ENCODE peak calls at places on chromosomes 11 and 22, in seven cellular contexts. B is epithelial cell of esophagus, K is psoas muscle, F is thoracic aorta, Y is AG09309, U is fibroblast of mammary gland, I is fibroblast of the aortic adventitia. P is an unnamed sample.

GRCh38 chr11:72013765-72014711 is 15.3 kb downstream of the IL18BP start:
- DNase-seq in F (no peak), U (peak), Y (no peak), I (peak), K (no peak), B (no peak), P (no peak)

GRCh38 chr11:113574586-113574985 is 99.4 kb upstream of the DRD2 start:
- DNase-seq in B (no peak), I (no peak), F (no peak), Y (no peak), K (no peak), U (no peak), P (no peak)

GRCh38 chr11:68396526-68396925 is 64.0 kb upstream of the PPP6R3 start:
- DNase-seq in I (no peak), K (peak), Y (no peak), B (no peak), F (no peak), U (no peak), P (no peak)

GRCh38 chr22:38699784-38700183 is 959 bp downstream of the JOSD1 start:
- DNase-seq in K (no peak), B (peak), U (peak), I (peak), Y (no peak), F (no peak), P (peak)

GRCh38 chr11:74449369-74449931 is 17.9 kb downstream of the KCNE3 start:
- DNase-seq in I (peak), Y (peak), K (no peak), U (peak), F (no peak), B (peak), P (peak)

GRCh38 chr11:130816516-130816915 is 99.8 kb downstream of the SNX19 start:
- DNase-seq in Y (peak), B (no peak), I (no peak), F (no peak), K (no peak), U (peak), P (no peak)

GRCh38 chr22:40401532-40401931 is 31.1 kb downstream of the SGSM3 start:
- DNase-seq in I (no peak), B (no peak), U (no peak), K (no peak), Y (no peak), F (no peak), P (no peak)

GRCh38 chr22:37064553-37064952 is 13.0 kb downstream of the KCTD17 start:
- DNase-seq in B (no peak), I (no peak), K (no peak), F (no peak), Y (no peak), U (no peak), P (no peak)

GRCh38 chr22:39773976-39774539 is 119.5 kb downstream of the ENTHD1 start:
- DNase-seq in K (no peak), I (no peak), F (no peak), B (peak), Y (no peak), U (no peak), P (no peak)

GRCh38 chr11:77661670-77662069 is 24.1 kb upstream of the CLNS1A start:
- DNase-seq in B (no peak), F (no peak), I (no peak), U (no peak), Y (no peak), K (no peak), P (no peak)

GRCh38 chr11:60634151-60634550 is 65.3 kb upstream of the MS4A8 start:
- DNase-seq in B (no peak), I (no peak), K (no peak), U (no peak), F (no peak), Y (no peak), P (no peak)

GRCh38 chr11:64718084-64718779 is 4.8 kb downstream of the NRXN2 start:
- DNase-seq in F (no peak), U (no peak), K (no peak), I (no peak), B (no peak), Y (no peak), P (no peak)

GRCh38 chr11:20127671-20128527 is 32.4 kb downstream of the DBX1 start:
- DNase-seq in U (peak), Y (no peak), F (no peak), B (peak), I (peak), K (peak), P (peak)

GRCh38 chr11:8085006-8085645 is 4.1 kb downstream of the TUB start:
- DNase-seq in K (no peak), I (no peak), Y (no peak), U (no peak), F (no peak), B (no peak), P (no peak)

GRCh38 chr22:26398741-26399153 is 30.3 kb upstream of the ASPHD2 start:
- DNase-seq in K (peak), Y (peak), F (no peak), U (peak), I (peak), B (peak), P (peak)

GRCh38 chr11:135075740-135076139 is 663.7 kb upstream of the B3GAT1 start:
- DNase-seq in U (peak), K (peak), I (peak), B (peak), Y (no peak), F (peak), P (peak)

GRCh38 chr11:57349491-57350274 is 11.5 kb downstream of the P2RX3 start:
- DNase-seq in F (no peak), B (peak), I (peak), K (peak), Y (no peak), U (peak), P (peak)

GRCh38 chr11:11789735-11790369 is 51.9 kb upstream of the USP47 start:
- DNase-seq in Y (no peak), B (peak), K (no peak), F (no peak), U (peak), I (peak), P (peak)

GRCh38 chr11:45921561-45922424 is 663 bp upstream of the LARGE2 start:
- DNase-seq in U (no peak), K (peak), I (no peak), B (no peak), F (no peak), Y (no peak), P (no peak)

GRCh38 chr11:45058344-45058743 is 88.1 kb upstream of the PRDM11 start:
- DNase-seq in Y (no peak), F (no peak), U (no peak), B (no peak), K (no peak), I (no peak), P (no peak)

GRCh38 chr11:74438681-74439080 is 28.7 kb downstream of the KCNE3 start:
- DNase-seq in B (peak), I (no peak), Y (no peak), K (no peak), U (no peak), F (no peak), P (no peak)

GRCh38 chr11:2302844-2303626 is 1.2 kb downstream of the TSPAN32 start:
- DNase-seq in Y (no peak), F (no peak), B (no peak), I (no peak), U (no peak), K (peak), P (no peak)

GRCh38 chr11:48024635-48025071 is 44.3 kb downstream of the PTPRJ start:
- DNase-seq in Y (no peak), K (peak), U (no peak), I (no peak), B (no peak), F (no peak), P (no peak)

GRCh38 chr11:2483426-2483825 is 38.6 kb downstream of the KCNQ1 start:
- DNase-seq in U (no peak), K (no peak), I (no peak), Y (no peak), F (no peak), B (no peak), P (no peak)

GRCh38 chr11:98100689-98101088 is 920.1 kb upstream of the CNTN5 start:
- DNase-seq in F (no peak), Y (no peak), U (no peak), I (no peak), B (no peak), K (no peak), P (no peak)

GRCh38 chr11:16791494-16791961 is 53.1 kb downstream of the C11orf58 start:
- DNase-seq in F (peak), B (peak), K (no peak), I (peak), U (peak), Y (peak), P (peak)

GRCh38 chr11:94768602-94769511 is 701 bp downstream of the AMOTL1 start:
- DNase-seq in B (no peak), F (no peak), I (no peak), U (no peak), K (peak), Y (no peak), P (peak)

GRCh38 chr22:40397436-40397835 is 27.0 kb downstream of the SGSM3 start:
- DNase-seq in K (no peak), F (no peak), Y (no peak), U (no peak), I (no peak), B (no peak), P (peak)

GRCh38 chr11:108906329-108906728 is 241.5 kb downstream of the DDX10 start:
- DNase-seq in Y (no peak), B (peak), U (peak), K (no peak), F (no peak), I (peak), P (peak)

GRCh38 chr11:89477175-89477574 is 14.0 kb downstream of the NOX4 start:
- DNase-seq in I (no peak), Y (no peak), F (no peak), K (no peak), U (no peak), B (peak), P (no peak)

DNA sequence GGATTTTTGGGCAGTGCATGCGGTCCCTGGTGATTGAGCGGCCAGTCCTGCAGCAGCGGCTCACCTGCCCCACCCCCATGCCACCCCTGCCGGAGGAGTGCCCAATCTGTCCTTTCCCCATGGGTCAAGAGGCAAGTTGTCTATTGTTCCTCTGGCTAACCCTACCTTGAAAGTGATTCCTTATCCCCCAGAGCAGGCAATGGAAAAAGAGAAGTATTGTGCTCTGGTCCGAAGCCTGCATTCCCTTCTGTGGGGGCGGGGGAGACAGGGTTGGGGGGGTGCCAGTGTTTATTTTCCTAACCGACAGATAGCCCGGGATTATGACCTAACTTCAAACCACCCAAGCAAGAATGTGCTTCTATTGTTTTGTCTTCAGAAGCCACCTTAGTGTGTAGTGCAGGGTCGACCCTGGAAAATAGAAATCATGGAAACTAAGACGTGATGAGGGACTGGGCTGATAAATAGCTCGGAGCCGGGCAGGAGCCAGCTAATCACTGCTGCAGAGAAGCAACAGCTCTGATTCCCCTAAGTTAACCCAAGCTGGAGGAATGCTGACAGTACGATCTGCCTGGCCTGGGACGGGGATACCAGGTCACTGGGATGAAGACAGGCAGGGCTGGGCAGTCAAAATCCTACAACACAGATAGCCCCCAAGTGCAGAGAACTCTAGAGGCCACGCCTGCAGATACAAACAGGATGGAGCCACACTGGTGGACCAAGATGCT is 38.7 kb upstream of the ATXN10 start:
- DNase-seq in I (peak), K (no peak), Y (no peak), F (no peak), U (no peak), B (no peak), P (peak)
- H3K4me3 ChIP-seq in I (no peak), K (no peak), Y (no peak), F (peak), U (no peak), B (no peak), P (no peak)

DNA sequence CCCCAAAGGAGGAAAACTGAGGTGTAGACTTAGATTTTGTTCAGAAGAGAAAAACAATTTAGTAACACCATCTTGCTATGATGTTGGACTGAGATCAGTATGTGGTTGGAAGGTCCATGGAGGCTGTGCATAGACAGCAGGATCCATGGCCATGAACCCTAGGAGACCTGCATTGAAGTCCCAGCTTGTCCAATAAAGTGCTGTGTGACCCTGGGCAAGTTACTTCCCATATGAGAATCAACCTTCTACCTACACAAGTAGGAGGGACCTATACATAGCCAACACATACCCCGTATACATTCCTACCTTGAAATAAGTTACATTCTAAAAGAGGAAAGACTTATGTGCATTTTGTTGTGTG is 27.3 kb upstream of the ZNRF3 start:
- DNase-seq in K (no peak), Y (no peak), F (no peak), U (no peak), I (no peak), B (no peak), P (no peak)
- H3K4me3 ChIP-seq in K (no peak), Y (no peak), F (no peak), U (no peak), I (no peak), B (no peak), P (no peak)

GRCh38 chr22:50192056-50192824 is 6.5 kb downstream of the TRABD start:
- DNase-seq in I (no peak), B (peak), U (peak), K (no peak), F (no peak), Y (no peak), P (no peak)

GRCh38 chr22:50189849-50190181 is 4.1 kb downstream of the TRABD start:
- DNase-seq in Y (no peak), K (no peak), I (peak), U (peak), F (no peak), B (no peak), P (no peak)

GRCh38 chr22:50189184-50189848 is 3.6 kb downstream of the TRABD start:
- DNase-seq in I (no peak), B (no peak), Y (no peak), K (peak), U (no peak), F (no peak), P (no peak)

GRCh38 chr22:50191041-50191740 is 5.5 kb downstream of the TRABD start:
- DNase-seq in U (no peak), F (no peak), K (no peak), Y (no peak), I (no peak), B (peak), P (no peak)

GRCh38 chr22:50190182-50190951 is 4.7 kb downstream of the TRABD start:
- DNase-seq in Y (no peak), U (peak), B (peak), K (peak), F (no peak), I (peak), P (peak)
- H3K4me3 ChIP-seq in Y (peak), U (peak), B (peak), K (peak), F (peak), I (peak), P (peak)

DNA sequence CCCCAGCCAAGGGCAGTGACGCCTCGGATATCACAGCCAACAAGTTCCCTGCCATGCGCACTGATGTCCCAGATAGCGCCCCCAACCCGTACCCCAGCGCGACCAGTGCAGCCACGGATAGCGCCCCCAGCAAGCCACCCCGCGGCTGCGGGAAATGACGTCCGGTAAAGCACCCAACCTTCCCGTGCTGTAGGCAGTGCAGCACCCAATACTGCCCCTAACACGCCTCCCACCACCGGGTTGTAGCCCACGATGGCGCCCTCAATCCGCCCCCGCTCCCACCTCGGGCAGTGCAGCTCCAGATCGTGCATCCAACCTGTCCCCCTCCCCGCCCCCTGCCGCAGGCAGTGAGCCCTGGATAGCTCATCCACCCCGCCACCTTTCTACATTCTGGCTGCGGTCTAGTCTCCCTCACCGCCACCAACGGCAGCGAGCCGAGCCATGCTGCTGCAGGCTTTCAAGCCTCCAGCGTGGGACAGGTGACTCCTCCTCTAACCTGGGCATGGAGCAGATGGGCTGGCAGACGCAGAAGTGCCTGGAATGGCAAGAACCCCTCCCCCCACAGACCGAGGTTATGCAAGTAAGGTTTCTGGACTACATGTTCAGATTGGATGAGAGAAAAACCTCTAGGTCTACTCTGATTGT is 540 bp downstream of the RFPL2 start:
- DNase-seq in K (no peak), I (peak), U (no peak), F (no peak), B (no peak), Y (no peak), P (no peak)
- H3K4me3 ChIP-seq in K (no peak), I (no peak), U (no peak), F (no peak), B (no peak), Y (no peak), P (no peak)

DNA sequence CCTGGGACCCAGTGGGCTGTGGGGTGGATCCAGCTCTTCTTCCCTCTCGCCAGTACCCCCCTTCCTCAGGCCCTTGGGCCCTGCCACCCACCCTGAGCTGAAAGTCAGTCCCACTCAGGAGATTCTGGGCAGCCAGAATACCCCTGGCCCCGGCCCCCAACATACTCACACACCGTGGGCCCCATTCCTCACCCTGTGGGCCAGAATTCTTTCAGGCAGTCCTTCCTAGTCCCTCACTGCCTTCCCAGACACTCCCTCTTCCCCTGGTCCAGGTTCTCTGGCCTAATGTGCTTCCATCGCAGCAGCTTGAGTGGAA is 3.2 kb upstream of the POLD4 start:
- DNase-seq in F (no peak), I (no peak), Y (no peak), K (peak), U (no peak), B (no peak), P (no peak)
- H3K4me3 ChIP-seq in F (no peak), I (no peak), Y (no peak), K (no peak), U (no peak), B (no peak), P (no peak)

GRCh38 chr22:43670545-43670944 is 141.6 kb downstream of the EFCAB6 start:
- DNase-seq in K (no peak), U (no peak), I (no peak), B (no peak), F (no peak), Y (no peak), P (no peak)
- H3K4me3 ChIP-seq in K (no peak), U (no peak), I (no peak), B (no peak), F (no peak), Y (no peak), P (no peak)

DNA sequence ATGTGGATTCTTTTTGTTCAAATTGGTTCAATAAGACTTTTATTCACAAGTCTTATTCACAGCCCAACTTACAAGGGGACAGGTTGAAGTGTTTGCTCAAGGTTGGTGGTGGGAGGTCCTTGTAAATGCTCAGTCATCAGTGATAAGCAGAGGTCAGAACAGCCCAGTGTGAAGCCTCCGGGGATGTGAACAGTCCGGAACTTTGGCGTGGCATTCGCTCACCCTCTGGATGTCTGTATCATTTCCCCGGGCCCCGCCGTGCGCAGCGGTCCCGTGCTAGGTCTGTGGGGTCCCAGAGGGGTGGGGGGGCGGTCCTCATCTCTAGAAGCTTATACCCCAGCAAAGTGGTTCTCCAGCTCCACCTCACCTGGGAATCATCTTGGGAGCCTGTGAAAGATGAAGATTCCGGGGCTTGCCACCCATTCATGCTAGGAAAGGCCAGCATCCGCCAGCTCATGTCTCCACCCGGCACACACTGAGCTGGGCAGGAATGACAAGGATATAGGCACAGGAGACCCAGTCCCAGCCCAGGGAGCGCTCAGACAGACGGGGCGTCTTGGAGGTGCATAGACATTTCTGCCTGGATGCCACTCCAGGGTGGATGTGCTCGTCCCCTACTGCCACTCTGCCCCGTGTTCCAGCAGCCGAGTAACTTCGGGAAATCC is 327.5 kb downstream of the TBC1D22A start:
- DNase-seq in Y (no peak), I (no peak), U (no peak), F (no peak), B (no peak), K (no peak), P (no peak)
- H3K4me3 ChIP-seq in Y (no peak), I (no peak), U (no peak), F (no peak), B (peak), K (no peak), P (no peak)

DNA sequence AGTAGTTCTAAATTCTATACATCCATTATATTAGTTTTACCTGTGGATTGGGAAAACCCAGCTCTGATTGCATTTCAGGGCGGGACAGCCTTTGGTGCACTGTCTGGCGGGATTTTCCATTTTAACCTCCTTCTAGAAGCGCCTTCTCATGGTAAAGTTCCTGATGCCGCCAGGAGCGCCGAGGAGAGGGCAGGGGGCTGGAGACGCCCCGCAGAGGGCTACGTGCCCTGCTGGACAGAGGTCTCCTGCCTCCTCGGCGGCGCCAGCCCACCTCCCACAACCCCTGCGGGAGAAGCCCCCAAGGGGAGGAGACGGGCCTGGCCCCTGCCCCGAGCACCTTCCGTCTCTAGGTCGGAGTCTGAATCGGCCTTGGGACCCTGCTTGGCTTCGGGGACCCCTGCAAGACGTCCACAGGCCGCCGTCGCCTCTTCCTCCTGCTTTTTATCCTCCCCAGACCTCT is 1.2 kb upstream of the P2RX6 start:
- DNase-seq in F (no peak), B (no peak), K (no peak), U (no peak), I (no peak), Y (no peak), P (no peak)
- H3K4me3 ChIP-seq in F (peak), B (peak), K (peak), U (peak), I (peak), Y (peak), P (peak)

P was measured in fibroblast of pulmonary artery.